ENCODE peak calls at places on chromosome 19, in ten cellular contexts. Z is pancreas; C is neuronal stem cell; B is tibial artery; T is transverse colon; F is CD4-positive, alpha-beta memory T cell; U is CD8-positive, alpha-beta memory T cell; J is astrocyte; K is fibroblast of lung; E is left ventricle myocardium inferior. V is an unnamed sample.

GRCh38 chr19:40663712-40664692 is 26.4 kb downstream of the NUMBL start:
- DNase-seq in F (peak; percentile 3), T (no peak), Z (no peak), J (peak; percentile 44), U (no peak), C (no peak), K (no peak), E (peak; percentile 17), B (no peak), V (no peak)

GRCh38 chr19:43318796-43319314 is 34.6 kb upstream of the CD177 start:
- DNase-seq in F (no peak), B (no peak), Z (no peak), T (no peak), E (no peak), C (no peak), K (no peak), J (no peak), U (no peak), V (no peak)

GRCh38 chr19:51480590-51480989 is 2.3 kb downstream of the CEACAM18 start:
- DNase-seq in J (no peak), K (no peak), U (no peak), Z (no peak), E (no peak), B (no peak), F (no peak), C (no peak), T (no peak), V (peak; percentile 44)

GRCh38 chr19:41882568-41883462 is at the start of gene ARHGEF1:
- DNase-seq in E (peak; percentile 77), F (peak; percentile 63), K (peak; percentile 18), J (no peak), B (peak; percentile 35), Z (peak; percentile 81), T (peak; percentile 75), U (peak; percentile 55), C (no peak), V (peak; percentile 56)

GRCh38 chr19:6220385-6221191 is 59.2 kb downstream of the MLLT1 start:
- DNase-seq in B (peak; percentile 77), K (peak; percentile 72), F (no peak), Z (no peak), T (peak; percentile 47), U (no peak), E (peak; percentile 53), C (no peak), J (no peak), V (no peak)

GRCh38 chr19:42394751-42395150 is 4.7 kb upstream of the CNFN start:
- DNase-seq in J (no peak), E (no peak), F (no peak), B (no peak), C (no peak), U (no peak), K (no peak), Z (no peak), T (no peak), V (no peak)

GRCh38 chr19:40586611-40587010 is 9.9 kb downstream of the SHKBP1 start:
- DNase-seq in C (no peak), U (no peak), J (no peak), E (no peak), Z (no peak), T (no peak), F (no peak), K (no peak), B (no peak), V (no peak)

GRCh38 chr19:47465957-47466356 is 5.7 kb downstream of the SLC8A2 start:
- DNase-seq in C (no peak), T (no peak), J (no peak), E (no peak), Z (no peak), B (no peak), F (no peak), K (no peak), U (no peak), V (no peak)

GRCh38 chr19:2841858-2842574 is 741 bp downstream of the ZNF555 start:
- DNase-seq in E (peak; percentile 16), T (peak; percentile 18), U (no peak), F (no peak), K (no peak), J (no peak), Z (peak; percentile 70), C (no peak), B (no peak), V (no peak)

GRCh38 chr19:16581145-16581970 is 9.1 kb upstream of the SLC35E1 start:
- DNase-seq in F (no peak), K (no peak), C (no peak), Z (no peak), E (peak; percentile 46), J (no peak), U (no peak), B (no peak), T (no peak), V (no peak)
- H3K4me1 ChIP-seq in F (peaks cover 55% of the 10 kb centered on the region), K (peaks cover 14% of the 10 kb centered on the region), C (peaks cover 12% of the 10 kb centered on the region), Z (peaks cover 15% of the 10 kb centered on the region), E (peaks cover 90% of the 10 kb centered on the region), J (peaks cover 22% of the 10 kb centered on the region), U (peaks cover 50% of the 10 kb centered on the region), B (peaks cover 39% of the 10 kb centered on the region), T (peaks cover 32% of the 10 kb centered on the region), V (peaks cover 9% of the 10 kb centered on the region)

GRCh38 chr19:16330368-16330801 is 5.8 kb downstream of the KLF2 start:
- DNase-seq in U (peak; percentile 92), J (peak; percentile 84), T (peak; percentile 83), E (peak; percentile 63), Z (peak; percentile 67), C (no peak), F (peak; percentile 96), B (peak; percentile 58), K (peak; percentile 73), V (peak; percentile 49)
- H3K4me1 ChIP-seq in U (peaks cover 39% of the 10 kb centered on the region), J (peaks cover 23% of the 10 kb centered on the region), T (peaks cover 24% of the 10 kb centered on the region), E (peaks cover 52% of the 10 kb centered on the region), Z (no peaks in the 10 kb centered on the region), C (peaks cover 5% of the 10 kb centered on the region), F (peaks cover 38% of the 10 kb centered on the region), B (peaks cover 53% of the 10 kb centered on the region), K (peaks cover 8% of the 10 kb centered on the region), V (no peaks in the 10 kb centered on the region)

DNA sequence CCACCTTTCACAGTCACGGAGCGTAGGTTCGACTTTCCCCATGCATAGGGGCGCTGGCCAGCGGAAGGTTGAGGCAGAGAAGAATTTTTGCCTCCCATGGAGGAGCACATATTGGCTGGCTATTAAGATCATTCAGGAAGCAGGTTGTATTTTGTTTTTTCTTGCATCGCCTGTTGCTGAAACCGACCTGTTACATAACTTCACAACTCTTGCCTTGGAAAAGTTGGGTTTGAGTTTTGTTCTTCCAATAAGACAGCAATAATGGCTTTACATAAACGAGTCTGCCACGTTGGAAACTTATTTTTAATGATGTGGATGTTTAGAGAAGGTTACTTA is 1.4 kb downstream of the UPF1 start:
- DNase-seq in K (peak; percentile 8), C (no peak), T (no peak), E (no peak), U (no peak), B (no peak), Z (peak; percentile 59), F (no peak), J (no peak), V (peak; percentile 19)
- H3K4me1 ChIP-seq in K (peaks cover 9% of the 10 kb centered on the region), C (peaks cover 12% of the 10 kb centered on the region), T (peaks cover 58% of the 10 kb centered on the region), E (peaks cover 64% of the 10 kb centered on the region), U (peaks cover 46% of the 10 kb centered on the region), B (peaks cover 51% of the 10 kb centered on the region), Z (peaks cover 18% of the 10 kb centered on the region), F (peaks cover 50% of the 10 kb centered on the region), J (peaks cover 15% of the 10 kb centered on the region), V (peaks cover 2% of the 10 kb centered on the region)

GRCh38 chr19:10748195-10748923 is 30.5 kb downstream of the DNM2 start:
- DNase-seq in J (no peak), E (no peak), T (no peak), B (no peak), U (no peak), F (no peak), Z (no peak), K (no peak), C (no peak), V (peak; percentile 75)

GRCh38 chr19:10747674-10748073 is 29.8 kb downstream of the DNM2 start:
- DNase-seq in E (no peak), K (no peak), Z (no peak), U (no peak), F (no peak), T (peak; percentile 45), B (no peak), C (no peak), J (no peak), V (peak; percentile 74)

GRCh38 chr19:10747271-10747670 is 29.4 kb downstream of the DNM2 start:
- DNase-seq in F (no peak), T (peak; percentile 88), U (no peak), B (no peak), Z (no peak), E (no peak), C (no peak), K (no peak), J (no peak), V (peak; percentile 95)

GRCh38 chr19:10749435-10750384 is 31.8 kb downstream of the DNM2 start:
- DNase-seq in K (no peak), T (peak; percentile 84), E (no peak), Z (peak; percentile 70), J (no peak), U (no peak), F (no peak), C (no peak), B (no peak), V (peak; percentile 93)

DNA sequence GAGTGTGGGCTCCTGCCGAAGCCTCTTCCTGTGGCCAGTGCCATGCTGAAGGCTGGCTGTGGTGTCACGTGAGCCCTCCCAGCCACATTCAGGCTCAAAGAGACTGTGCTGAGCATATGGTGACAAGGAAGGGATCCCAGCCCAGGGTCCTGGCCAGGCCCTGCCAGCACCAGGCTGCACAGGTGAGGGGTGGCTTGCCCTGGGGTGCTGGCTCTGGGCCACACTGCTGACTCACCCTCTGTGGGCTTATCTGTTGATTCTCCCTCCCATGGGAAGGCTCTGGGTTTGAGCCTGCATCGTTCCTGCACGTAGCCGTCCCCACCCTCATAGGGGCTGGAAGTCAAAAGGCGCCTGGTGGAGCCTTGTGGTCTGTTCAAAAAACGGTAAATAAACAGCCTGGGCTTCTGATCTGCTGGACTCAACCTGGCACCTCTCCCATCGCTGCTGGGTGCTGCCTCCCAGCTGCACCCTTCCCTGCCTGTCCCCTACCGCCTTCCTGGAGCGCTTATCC is 31.1 kb downstream of the DNM2 start:
- DNase-seq in J (peak; percentile 22), U (no peak), B (no peak), Z (peak; percentile 87), K (no peak), C (no peak), E (peak; percentile 49), T (peak; percentile 86), F (no peak), V (peak; percentile 97)
- H3K4me1 ChIP-seq in J (peaks cover 22% of the 10 kb centered on the region), U (peaks cover 66% of the 10 kb centered on the region), B (peaks cover 49% of the 10 kb centered on the region), Z (peaks cover 49% of the 10 kb centered on the region), K (peaks cover 14% of the 10 kb centered on the region), C (no peaks in the 10 kb centered on the region), E (peaks cover 97% of the 10 kb centered on the region), T (peaks cover 81% of the 10 kb centered on the region), F (peaks cover 76% of the 10 kb centered on the region), V (peaks cover 27% of the 10 kb centered on the region)

DNA sequence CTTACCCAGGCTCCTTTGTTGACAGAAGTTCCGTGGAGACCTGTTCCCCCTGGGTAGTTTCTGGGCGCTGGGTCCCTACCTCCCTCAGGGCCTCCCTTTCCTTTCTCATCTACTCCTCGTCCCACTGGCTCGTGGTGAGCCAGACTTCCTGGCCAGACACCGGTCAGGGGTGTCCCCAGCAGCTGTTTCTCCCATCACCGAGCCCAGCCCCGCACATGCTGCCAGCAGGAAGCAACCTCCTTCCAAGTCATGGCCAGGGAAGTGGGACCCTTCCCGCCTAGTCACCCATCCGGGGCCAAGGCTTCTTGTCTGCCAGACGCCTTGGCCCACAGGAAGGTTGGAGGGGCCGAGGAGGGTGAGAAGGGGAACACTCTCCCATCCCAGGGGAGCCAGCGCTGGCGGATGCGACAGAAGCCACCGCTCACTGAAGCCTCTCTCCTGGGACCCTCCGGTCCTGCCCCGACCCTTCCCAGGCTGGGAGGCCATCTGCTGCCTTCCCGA is 5.7 kb downstream of the PAK4 start:
- DNase-seq in C (no peak), K (no peak), T (no peak), E (peak; percentile 71), B (no peak), J (no peak), F (no peak), U (no peak), Z (no peak), V (no peak)
- H3K4me1 ChIP-seq in C (peaks cover 24% of the 10 kb centered on the region), K (peaks cover 8% of the 10 kb centered on the region), T (peaks cover 80% of the 10 kb centered on the region), E (peaks cover 75% of the 10 kb centered on the region), B (peaks cover 57% of the 10 kb centered on the region), J (peaks cover 28% of the 10 kb centered on the region), F (peaks cover 6% of the 10 kb centered on the region), U (no peaks in the 10 kb centered on the region), Z (peaks cover 30% of the 10 kb centered on the region), V (peaks cover 11% of the 10 kb centered on the region)